ENCODE peak calls at places on chromosomes 3 and 15, in four cellular contexts. I, O, Q and E are unnamed samples.

GRCh38 chr15:52252781-52253180 is 42.8 kb downstream of the MYO5C start:
- DNase-seq in O (no peak), Q (no peak), I (peak), E (no peak)

GRCh38 chr3:196640501-196640968 is 1.0 kb downstream of the NRROS start:
- DNase-seq in O (no peak), Q (no peak), I (no peak), E (no peak)

GRCh38 chr3:52233968-52234367 is 5.0 kb downstream of the TWF2 start:
- DNase-seq in I (no peak), O (no peak), Q (no peak), E (no peak)

GRCh38 chr15:98842192-98842972 is 165.2 kb downstream of the PGPEP1L start:
- DNase-seq in O (no peak), Q (no peak), I (no peak), E (no peak)

GRCh38 chr3:123586131-123586530 is 1.3 kb upstream of the HACD2 start:
- DNase-seq in I (peak), Q (no peak), O (peak), E (peak)

GRCh38 chr3:25035511-25035910 is 392.6 kb upstream of the RARB start:
- DNase-seq in O (no peak), Q (no peak), I (no peak), E (no peak)

GRCh38 chr3:30222436-30222835 is 384.0 kb upstream of the TGFBR2 start:
- DNase-seq in Q (no peak), I (no peak), O (no peak), E (no peak)

GRCh38 chr3:18064586-18064985 is 322.2 kb upstream of the TBC1D5 start:
- DNase-seq in I (no peak), Q (no peak), O (no peak), E (no peak)

GRCh38 chr3:114393367-114394072 is 99.7 kb downstream of the TIGIT start:
- DNase-seq in Q (no peak), I (no peak), O (no peak), E (no peak)

GRCh38 chr3:47850062-47850802 is 47.3 kb downstream of the DHX30 start:
- DNase-seq in O (no peak), I (no peak), Q (no peak), E (no peak)

GRCh38 chr3:47852604-47853397 is 49.9 kb downstream of the DHX30 start:
- DNase-seq in I (no peak), O (no peak), Q (no peak), E (no peak)

GRCh38 chr3:47850803-47851417 is 48.0 kb downstream of the DHX30 start:
- DNase-seq in O (no peak), I (no peak), Q (no peak), E (no peak)

GRCh38 chr3:47854267-47854666 is 51.3 kb downstream of the DHX30 start:
- DNase-seq in I (no peak), Q (no peak), O (no peak), E (no peak)

GRCh38 chr3:47851888-47852603 is 49.1 kb downstream of the DHX30 start:
- DNase-seq in Q (no peak), O (no peak), I (no peak), E (no peak)
- TF ChIP-seq POLR2AphosphoS5 in Q (no peak), O (no peak), I (no peak), E (no peak)

GRCh38 chr3:46395210-46395661 is 11.6 kb downstream of the CCR5AS start:
- DNase-seq in O (no peak), I (no peak), Q (no peak), E (no peak)
- TF ChIP-seq POLR2AphosphoS5 in O (no peak), I (no peak), Q (no peak), E (no peak)

GRCh38 chr3:112484352-112484751 is 14.9 kb downstream of the BTLA start:
- DNase-seq in O (no peak), Q (no peak), I (no peak), E (no peak)
- TF ChIP-seq POLR2AphosphoS5 in O (no peak), Q (no peak), I (no peak), E (no peak)

GRCh38 chr3:72523409-72524172 is 324.7 kb downstream of the SHQ1 start:
- DNase-seq in Q (no peak), O (no peak), I (no peak), E (peak)
- TF ChIP-seq POLR2AphosphoS5 in Q (no peak), O (no peak), I (no peak), E (no peak)

GRCh38 chr3:64091501-64091900 is 68.2 kb upstream of the PSMD6 start:
- DNase-seq in Q (no peak), O (no peak), I (no peak), E (no peak)

GRCh38 chr3:64086479-64086878 is 63.2 kb upstream of the PSMD6 start:
- DNase-seq in I (no peak), O (no peak), Q (no peak), E (no peak)

GRCh38 chr3:64084640-64085039 is 61.3 kb upstream of the PSMD6 start:
- DNase-seq in Q (no peak), O (no peak), I (peak), E (no peak)

GRCh38 chr3:64083588-64083974 is 60.3 kb upstream of the PSMD6 start:
- DNase-seq in I (no peak), O (no peak), Q (no peak), E (no peak)

GRCh38 chr3:64088408-64089136 is 65.3 kb upstream of the PSMD6 start:
- DNase-seq in I (no peak), Q (no peak), O (no peak), E (no peak)
- TF ChIP-seq POLR2AphosphoS5 in I (no peak), Q (no peak), O (no peak), E (no peak)

GRCh38 chr3:168162172-168162571 is 66.4 kb upstream of the GOLIM4 start:
- DNase-seq in O (no peak), Q (no peak), I (no peak), E (peak)
- TF ChIP-seq POLR2AphosphoS5 in O (no peak), Q (no peak), I (no peak), E (peak)

DNA sequence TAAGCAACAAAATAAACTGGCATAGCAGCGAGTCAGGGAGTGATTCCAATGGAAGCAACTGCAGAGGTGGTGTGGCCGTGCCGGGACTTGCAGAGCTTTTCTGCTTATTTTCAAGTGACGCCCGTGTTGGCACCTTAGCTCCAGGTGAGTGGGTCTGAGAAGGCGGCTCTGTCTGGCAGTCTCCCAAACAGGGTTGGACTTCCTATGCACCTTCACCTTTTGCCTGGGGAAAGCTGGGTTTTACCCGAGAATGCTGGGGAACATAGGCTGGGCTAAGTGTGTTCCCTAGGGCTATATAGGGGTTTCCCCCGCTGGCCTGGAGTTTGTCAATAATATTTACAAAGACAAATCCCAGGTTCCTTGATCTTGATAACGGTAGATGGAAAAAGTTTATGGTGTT is 179.9 kb upstream of the TBL1XR1 start:
- DNase-seq in I (no peak), O (peak), Q (no peak), E (peak)
- TF ChIP-seq POLR2AphosphoS5 in I (no peak), O (no peak), Q (no peak), E (peak)

GRCh38 chr15:38130739-38131498 is 121.7 kb upstream of the SPRED1 start:
- DNase-seq in I (no peak), Q (no peak), O (peak), E (peak)
- TF ChIP-seq POLR2AphosphoS5 in I (no peak), Q (peak), O (peak), E (no peak)

DNA sequence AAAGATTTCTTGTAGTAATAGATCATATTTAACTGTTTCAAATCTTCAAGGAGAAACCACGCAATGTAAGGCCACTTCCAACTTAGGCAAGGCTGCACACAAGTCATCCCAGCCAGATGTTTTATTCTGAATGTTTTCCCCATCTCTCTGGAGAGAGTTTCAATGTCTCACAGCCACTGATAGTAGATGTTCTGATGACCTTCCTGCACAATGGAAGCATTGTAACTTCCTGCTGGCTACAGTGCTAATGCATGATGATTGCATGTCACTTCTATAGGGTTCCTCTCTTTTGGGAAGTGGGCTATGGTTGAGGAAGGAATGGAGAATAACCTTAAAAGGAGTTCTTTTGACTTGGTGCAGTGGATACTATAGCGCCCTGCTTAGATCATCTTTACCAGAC is 328.0 kb downstream of the ZNF621 start:
- DNase-seq in O (no peak), I (no peak), Q (no peak), E (no peak)
- TF ChIP-seq POLR2AphosphoS5 in O (no peak), I (no peak), Q (no peak), E (no peak)

GRCh38 chr3:185713015-185713414 is 111.8 kb downstream of the IGF2BP2 start:
- DNase-seq in Q (no peak), O (no peak), I (no peak), E (no peak)
- TF ChIP-seq POLR2AphosphoS5 in Q (no peak), O (no peak), I (no peak), E (no peak)